ENCODE peak calls at places on chromosomes 3 and 15, in ten cellular contexts. C is AG09319, O is brain microvascular endothelial cell, F is coronary artery, X is K562, E is heart right ventricle, W is tibial nerve, I is cardiac fibroblast, N is IMR-90, G is psoas muscle. Z is an unnamed sample.

GRCh38 chr3:30017882-30018281 is 588.5 kb upstream of the TGFBR2 start:
- DNase-seq in G (no peak), E (no peak), X (no peak), N (no peak), F (no peak), O (no peak), I (no peak), C (no peak), W (no peak), Z (no peak)

GRCh38 chr3:63324621-63325020 is 46.5 kb downstream of the SYNPR start:
- DNase-seq in E (no peak), X (no peak), N (no peak), C (no peak), I (no peak), F (no peak), W (no peak), O (no peak), G (no peak), Z (no peak)

GRCh38 chr3:171847133-171847532 is 4.0 kb downstream of the TMEM212 start:
- DNase-seq in C (no peak), X (no peak), F (no peak), O (no peak), G (no peak), I (no peak), E (no peak), N (no peak), W (no peak), Z (no peak)

GRCh38 chr3:155500429-155500828 is 206.9 kb upstream of the STRIT1 start:
- DNase-seq in G (no peak), E (no peak), X (no peak), C (no peak), F (no peak), O (no peak), W (no peak), I (no peak), N (no peak), Z (no peak)

GRCh38 chr15:51205050-51205707 is 110.5 kb upstream of the TNFAIP8L3 start:
- DNase-seq in I (no peak), G (no peak), X (no peak), N (no peak), W (no peak), C (no peak), F (no peak), E (no peak), O (no peak), Z (peak)

GRCh38 chr15:70508561-70509281 is 254.6 kb downstream of the UACA start:
- DNase-seq in C (peak), W (no peak), I (peak), F (no peak), G (no peak), E (no peak), N (peak), X (no peak), O (peak), Z (peak)

GRCh38 chr3:147008458-147008857 is 397.9 kb downstream of the ZIC4 start:
- DNase-seq in C (no peak), F (no peak), G (no peak), W (no peak), X (no peak), E (no peak), N (no peak), O (no peak), I (no peak), Z (no peak)

GRCh38 chr3:26962419-26963355 is 340.1 kb downstream of the LRRC3B start:
- DNase-seq in F (no peak), O (no peak), X (no peak), E (no peak), I (peak), G (no peak), W (no peak), N (no peak), C (no peak), Z (no peak)

GRCh38 chr3:22392286-22392685 is 641.3 kb upstream of the ZNF385D start:
- DNase-seq in F (no peak), N (no peak), C (no peak), W (no peak), E (no peak), I (no peak), O (no peak), X (no peak), G (no peak), Z (no peak)

GRCh38 chr3:169340055-169340454 is 323.5 kb downstream of the MECOM start:
- DNase-seq in E (no peak), G (no peak), X (no peak), C (no peak), I (no peak), O (no peak), F (no peak), N (no peak), W (no peak), Z (no peak)

GRCh38 chr15:78291698-78292097 is 7.7 kb downstream of the SKIC8 start:
- DNase-seq in C (no peak), N (no peak), X (no peak), O (no peak), W (no peak), G (no peak), F (no peak), E (no peak), I (no peak), Z (no peak)

GRCh38 chr15:67109141-67110034 is 44.0 kb downstream of the SMAD3 start:
- DNase-seq in X (no peak), W (peak), O (peak), E (peak), I (peak), C (peak), F (no peak), N (peak), G (peak), Z (no peak)

GRCh38 chr3:81684739-81685395 is 76.6 kb downstream of the GBE1 start:
- DNase-seq in X (peak), C (no peak), W (no peak), F (no peak), G (no peak), I (peak), N (peak), E (no peak), O (peak), Z (peak)

GRCh38 chr3:25894101-25894500 is 104.2 kb downstream of the OXSM start:
- DNase-seq in E (no peak), C (no peak), X (no peak), I (no peak), G (no peak), F (no peak), N (peak), O (no peak), W (no peak), Z (no peak)

GRCh38 chr3:25895443-25895842 is 105.6 kb downstream of the OXSM start:
- DNase-seq in O (peak), X (no peak), F (no peak), W (no peak), C (no peak), E (no peak), I (peak), G (no peak), N (peak), Z (no peak)

GRCh38 chr3:25895031-25895430 is 105.1 kb downstream of the OXSM start:
- DNase-seq in O (no peak), W (no peak), C (no peak), X (no peak), I (no peak), G (no peak), N (peak), E (no peak), F (no peak), Z (no peak)

GRCh38 chr3:25899352-25900101 is 109.6 kb downstream of the OXSM start:
- DNase-seq in O (no peak), I (no peak), W (no peak), F (no peak), N (no peak), X (no peak), G (no peak), C (no peak), E (no peak), Z (no peak)

DNA sequence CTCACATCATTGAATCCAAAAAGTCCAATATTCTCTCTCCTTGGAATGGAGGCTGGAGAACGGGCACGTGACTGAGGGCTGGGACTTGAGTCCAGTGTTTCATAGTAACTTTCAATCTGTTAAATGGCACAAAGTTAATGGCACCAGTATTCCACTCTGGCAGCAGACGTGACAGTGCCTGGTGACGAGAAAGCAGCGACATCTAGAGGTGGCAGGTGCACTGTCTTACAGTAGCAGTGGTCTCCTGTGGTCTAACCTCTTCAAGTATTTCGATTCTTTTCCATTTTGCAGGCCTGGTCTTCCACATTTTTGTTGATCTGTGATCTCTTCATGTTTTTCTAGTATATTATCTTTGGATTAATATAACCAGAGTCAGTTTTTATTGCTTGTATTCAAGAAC is 107.1 kb downstream of the OXSM start:
- DNase-seq in I (peak), N (no peak), E (no peak), G (no peak), W (no peak), C (no peak), F (no peak), O (peak), X (peak), Z (peak)
- TF ChIP-seq CTCF in I (peak), N (peak), E (no peak), G (no peak), W (no peak), C (no peak), F (no peak), O (peak), X (peak), Z (peak)

DNA sequence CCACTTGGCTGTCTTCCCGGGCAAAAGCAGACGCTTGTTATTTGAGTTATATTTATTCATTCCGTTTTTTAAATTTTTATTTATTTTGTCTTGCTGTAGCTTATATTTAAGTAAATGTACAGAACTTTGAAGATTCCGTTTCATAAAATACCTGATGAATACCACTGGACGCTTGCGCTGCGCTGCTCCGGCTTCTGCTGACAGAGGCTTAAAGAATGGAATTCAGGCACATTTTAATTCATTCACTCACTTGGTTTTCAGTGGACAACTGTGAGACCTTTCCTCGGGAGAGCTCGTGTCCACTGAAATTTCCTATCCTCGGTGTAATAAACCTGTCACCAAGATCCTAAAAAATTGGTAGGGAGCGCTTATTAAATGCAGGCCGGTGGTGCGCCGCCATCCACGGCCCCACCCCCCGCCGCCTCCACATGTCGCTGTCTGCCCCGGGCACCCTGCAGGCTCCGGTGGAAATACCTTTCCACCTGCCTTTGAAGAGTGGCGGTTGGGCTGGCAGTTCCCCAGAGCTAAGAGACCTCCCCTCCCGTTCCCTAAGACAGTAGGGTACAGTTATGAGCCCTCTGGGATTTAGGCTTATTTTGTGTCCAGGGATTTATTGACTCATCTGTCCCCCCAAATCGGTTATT is 62.5 kb upstream of the UBE2E1 start:
- DNase-seq in O (no peak), W (no peak), E (no peak), X (no peak), N (no peak), G (no peak), C (no peak), I (no peak), F (no peak), Z (no peak)
- TF ChIP-seq CTCF in O (no peak), W (no peak), E (no peak), X (no peak), N (no peak), G (no peak), C (no peak), I (no peak), F (no peak), Z (no peak)

DNA sequence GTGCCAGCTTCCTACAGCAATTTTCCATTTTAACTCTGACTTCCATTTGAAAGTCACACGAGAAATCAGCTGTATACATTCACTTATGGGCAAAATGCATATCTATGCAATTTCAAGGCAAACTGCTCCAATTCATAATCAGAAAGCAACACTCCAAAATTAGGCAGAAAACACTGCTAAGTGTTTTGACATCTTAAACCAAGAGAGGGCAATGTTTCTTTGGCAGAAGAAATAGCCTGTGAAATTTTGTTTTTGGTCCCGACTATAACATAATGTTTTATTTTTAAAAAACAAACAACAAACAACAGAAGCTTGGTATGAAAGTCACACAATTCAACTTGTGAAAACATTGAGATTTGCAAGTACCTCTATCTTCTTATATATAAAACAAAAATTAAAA is 42.6 kb downstream of the GOLIM4 start:
- DNase-seq in E (no peak), X (no peak), F (no peak), W (no peak), C (no peak), O (no peak), G (no peak), N (no peak), I (no peak), Z (no peak)
- TF ChIP-seq CTCF in E (no peak), X (peak), F (no peak), W (no peak), C (peak), O (no peak), G (no peak), N (peak), I (peak), Z (peak)

GRCh38 chr3:54863366-54863765 is 64.5 kb downstream of the LRTM1 start:
- DNase-seq in C (no peak), F (no peak), W (no peak), G (no peak), E (no peak), O (no peak), X (no peak), I (peak), N (no peak), Z (no peak)

GRCh38 chr3:54862526-54862925 is 65.3 kb downstream of the LRTM1 start:
- DNase-seq in G (no peak), I (peak), C (no peak), E (no peak), N (no peak), X (no peak), F (no peak), W (no peak), O (no peak), Z (no peak)

GRCh38 chr3:54863806-54864205 is 64.1 kb downstream of the LRTM1 start:
- DNase-seq in F (no peak), O (no peak), G (no peak), N (no peak), X (no peak), I (no peak), C (no peak), E (no peak), W (no peak), Z (no peak)

GRCh38 chr3:54859204-54859603 is 68.7 kb downstream of the LRTM1 start:
- DNase-seq in N (peak), C (no peak), G (no peak), X (no peak), E (no peak), O (peak), W (no peak), I (peak), F (no peak), Z (peak)

DNA sequence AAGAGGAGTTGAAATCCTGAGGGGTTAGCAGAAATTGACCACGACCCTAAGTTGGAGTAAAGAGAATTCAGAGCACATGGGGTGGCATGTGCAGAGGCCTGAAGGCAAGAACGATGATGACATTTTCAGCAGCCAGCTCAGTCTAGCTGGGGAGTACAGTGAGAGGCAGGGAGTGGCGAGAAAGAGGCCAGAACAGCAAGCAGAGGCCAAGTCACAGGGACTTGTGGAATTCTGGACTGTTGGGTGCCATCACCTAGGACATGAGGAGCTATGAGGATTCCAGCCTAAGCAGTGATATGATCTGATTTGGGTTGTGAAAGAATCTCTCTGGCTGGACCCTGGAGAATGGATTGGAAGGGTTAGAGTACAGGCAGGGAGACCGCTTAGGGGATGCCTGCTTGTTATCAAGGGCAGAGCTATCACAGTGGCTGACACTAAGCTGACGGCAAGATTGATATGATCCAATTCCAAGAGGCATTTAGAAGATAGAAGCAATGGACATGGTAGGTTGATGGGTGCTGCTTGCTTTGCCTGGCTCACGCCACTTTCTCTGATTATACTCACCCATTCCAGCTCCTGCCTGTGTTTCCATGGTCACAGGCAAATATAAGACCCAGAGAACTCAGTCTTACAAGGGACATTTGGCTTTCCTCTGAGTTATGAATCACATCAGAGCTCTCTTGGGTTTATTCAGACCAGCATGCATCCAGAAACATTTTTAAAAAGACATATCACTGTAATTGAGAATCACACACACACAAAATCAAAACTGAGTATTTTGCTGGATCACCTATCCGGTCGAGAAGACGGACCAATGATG is 66.4 kb downstream of the LRTM1 start:
- DNase-seq in O (no peak), F (no peak), N (peak), G (peak), I (peak), E (no peak), X (no peak), C (no peak), W (no peak), Z (no peak)
- TF ChIP-seq CTCF in O (no peak), F (no peak), N (no peak), G (no peak), I (no peak), E (no peak), X (no peak), C (no peak), W (no peak), Z (no peak)

GRCh38 chr3:174873832-174874231 is 14.7 kb downstream of the NAALADL2 start:
- DNase-seq in X (no peak), O (no peak), E (no peak), W (no peak), C (no peak), N (no peak), G (no peak), F (no peak), I (no peak), Z (no peak)
- TF ChIP-seq CTCF in X (no peak), O (no peak), E (no peak), W (no peak), C (no peak), N (no peak), G (no peak), F (no peak), I (no peak), Z (no peak)

GRCh38 chr3:132723024-132723462 is 834 bp upstream of the NPHP3 start:
- DNase-seq in G (no peak), E (no peak), W (no peak), X (no peak), C (no peak), F (no peak), I (no peak), N (no peak), O (no peak), Z (no peak)
- TF ChIP-seq CTCF in G (no peak), E (no peak), W (no peak), X (no peak), C (no peak), F (no peak), I (no peak), N (no peak), O (no peak), Z (no peak)